ENCODE peak calls at places on chromosome 1, in six cellular contexts. L is lower lobe of right lung, G is activated T-cell treated with anti-CD3 and anti-CD28 coated beads for 1 hour, Z is NCI-H510A, F is endothelial cell, Q is LoVo. P is an unnamed sample.

GRCh38 chr1:2787163-2787911 is 14.2 kb downstream of the TTC34 start:
- DNase-seq in L (peak; percentile 34), G (no peak), Z (no peak), F (no peak), Q (no peak), P (no peak)

GRCh38 chr1:176501596-176501995 is 38.6 kb downstream of the PAPPA2 start:
- DNase-seq in L (no peak), G (no peak), Z (no peak), F (no peak), Q (no peak), P (no peak)

GRCh38 chr1:27525296-27526271 is 35.6 kb upstream of the WASF2 start:
- DNase-seq in L (peak; percentile 81), G (peak; percentile 46), Z (peak; percentile 83), F (no peak), Q (no peak), P (no peak)

GRCh38 chr1:2556277-2557145 is at the start of gene TNFRSF14:
- DNase-seq in L (peak; percentile 80), G (peak; percentile 54), Z (no peak), F (no peak), Q (no peak), P (peak; percentile 77)

GRCh38 chr1:154750681-154751665 is 119.1 kb downstream of the KCNN3 start:
- DNase-seq in L (no peak), G (no peak), Z (peak; percentile 93), F (no peak), Q (no peak), P (no peak)

GRCh38 chr1:905811-906531 is 17.8 kb upstream of the SAMD11 start:
- DNase-seq in L (peak; percentile 47), G (no peak), Z (no peak), F (no peak), Q (no peak), P (no peak)

GRCh38 chr1:76218888-76219588 is 144.5 kb downstream of the ST6GALNAC3 start:
- DNase-seq in L (no peak), G (no peak), Z (no peak), F (no peak), Q (no peak), P (no peak)

GRCh38 chr1:32240140-32240951 is 6.7 kb upstream of the FAM167B start:
- DNase-seq in L (peak; percentile 75), G (peak; percentile 59), Z (peak; percentile 85), F (peak; percentile 45), Q (peak; percentile 57), P (peak; percentile 73)

GRCh38 chr1:234495231-234495990 is 16.4 kb upstream of the TARBP1 start:
- DNase-seq in L (no peak), G (no peak), Z (no peak), F (no peak), Q (no peak), P (peak; percentile 66)

GRCh38 chr1:183821309-183822080 is 16.6 kb downstream of the RGL1 start:
- DNase-seq in L (no peak), G (no peak), Z (no peak), F (no peak), Q (no peak), P (no peak)

GRCh38 chr1:182146286-182146685 is 84.8 kb upstream of the ZNF648 start:
- DNase-seq in L (no peak), G (no peak), Z (no peak), F (no peak), Q (no peak), P (no peak)

GRCh38 chr1:21759182-21759581 is 23.8 kb downstream of the USP48 start:
- DNase-seq in L (no peak), G (no peak), Z (no peak), F (no peak), Q (no peak), P (no peak)

P was measured in stimulated activated effector memory CD8-positive, alpha-beta T cell treated with anti-CD3 and anti-CD28 coated beads, Interleukin-12 subunit alpha, Interleukin-12 subunit beta, amount 100 ng/mL, for 72 hours.